ENCODE peak calls at places on chromosomes 5 and 9, in four cellular contexts. W is pancreas, N is HCT116, D is endodermal cell. P is an unnamed sample.

GRCh38 chr5:145920542-145921210 is 15.7 kb upstream of the SH3RF2 start:
- DNase-seq in W (no peak), D (no peak), N (no peak), P (no peak)

GRCh38 chr9:103193992-103194391 is 198.9 kb downstream of the CYLC2 start:
- DNase-seq in W (no peak), N (no peak), D (no peak), P (no peak)

GRCh38 chr5:120510994-120511686 is 47.0 kb downstream of the PRR16 start:
- DNase-seq in D (no peak), N (no peak), W (no peak), P (no peak)

GRCh38 chr9:107105784-107106183 is 177.3 kb upstream of the RAD23B start:
- DNase-seq in D (no peak), N (no peak), W (no peak), P (no peak)

GRCh38 chr5:168654225-168654624 is 75.1 kb upstream of the PANK3 start:
- DNase-seq in W (no peak), D (peak; percentile 23), N (no peak), P (no peak)

GRCh38 chr9:17342696-17343095 is 207.9 kb downstream of the CNTLN start:
- DNase-seq in W (no peak), N (no peak), D (peak; percentile 47), P (no peak)

GRCh38 chr9:76136986-76137385 is 246.5 kb downstream of the PCSK5 start:
- DNase-seq in W (no peak), D (no peak), N (peak; percentile 24), P (no peak)

GRCh38 chr5:124570285-124571035 is 176.0 kb downstream of the ZNF608 start:
- DNase-seq in N (no peak), W (no peak), D (no peak), P (no peak)

GRCh38 chr9:135220601-135221575 is 133.4 kb downstream of the OLFM1 start:
- DNase-seq in D (peak; percentile 45), W (no peak), N (no peak), P (no peak)

GRCh38 chr9:135530146-135530545 is 8.9 kb downstream of the LCN1 start:
- DNase-seq in D (peak; percentile 22), N (no peak), W (no peak), P (no peak)

GRCh38 chr5:68845121-68845520 is 248.7 kb upstream of the SLC30A5 start:
- DNase-seq in D (no peak), W (no peak), N (no peak), P (peak; percentile 25)

GRCh38 chr9:106731910-106732309 is 131.1 kb upstream of the ZNF462 start:
- DNase-seq in N (no peak), W (no peak), D (no peak), P (no peak)

GRCh38 chr9:118686940-118687339 is 682.3 kb downstream of the BRINP1 start:
- DNase-seq in N (no peak), D (no peak), W (no peak), P (no peak)

GRCh38 chr5:149895416-149896345 is 48.9 kb downstream of the PDE6A start:
- DNase-seq in N (no peak), D (no peak), W (no peak), P (no peak)

GRCh38 chr5:77211013-77211690 is 672 bp downstream of the PDE8B start:
- DNase-seq in N (no peak), D (peak; percentile 77), W (no peak), P (no peak)

GRCh38 chr9:81125446-81126092 is 563.8 kb downstream of the TLE1 start:
- DNase-seq in W (no peak), D (no peak), N (no peak), P (no peak)

GRCh38 chr9:121353246-121353975 is 16.6 kb downstream of the STOM start:
- DNase-seq in N (no peak), D (no peak), W (no peak), P (no peak)

GRCh38 chr5:100430268-100430900 is 104.8 kb upstream of the FAM174A start:
- DNase-seq in D (peak; percentile 88), N (peak; percentile 23), W (peak; percentile 28), P (peak; percentile 3)

GRCh38 chr5:75510836-75511434 is 494 bp downstream of the CERT1 start:
- DNase-seq in W (peak; percentile 72), N (no peak), D (peak; percentile 78), P (no peak)

GRCh38 chr5:68872088-68872842 is 221.5 kb upstream of the SLC30A5 start:
- DNase-seq in W (no peak), D (no peak), N (no peak), P (no peak)

GRCh38 chr9:124239249-124240073 is 18.3 kb upstream of the NEK6 start:
- DNase-seq in D (peak; percentile 50), W (no peak), N (no peak), P (no peak)

GRCh38 chr9:133787749-133788015 is 49.5 kb upstream of the SARDH start:
- DNase-seq in N (no peak), W (no peak), D (peak; percentile 93), P (no peak)

GRCh38 chr9:22026696-22027095 is 17.6 kb upstream of the CDKN2B start:
- DNase-seq in D (no peak), N (no peak), W (no peak), P (no peak)

GRCh38 chr5:169547508-169547907 is 36.1 kb upstream of the SPDL1 start:
- DNase-seq in W (no peak), N (no peak), D (no peak), P (no peak)

GRCh38 chr5:109589983-109590382 is 99.7 kb upstream of the MAN2A1 start:
- DNase-seq in W (no peak), N (no peak), D (peak; percentile 72), P (no peak)
- TF ChIP-seq CTCF in W (no peak), N (no peak), D (peak; percentile 39), P (peak; percentile 5)

GRCh38 chr5:3310551-3311340 is 284.9 kb upstream of the IRX1 start:
- DNase-seq in D (peak; percentile 22), N (no peak), W (peak; percentile 67), P (no peak)
- H3K4me3 ChIP-seq in D (no peak overlapping the region), N (no peak overlapping the region), W (no peak overlapping the region), P (no peak overlapping the region)

DNA sequence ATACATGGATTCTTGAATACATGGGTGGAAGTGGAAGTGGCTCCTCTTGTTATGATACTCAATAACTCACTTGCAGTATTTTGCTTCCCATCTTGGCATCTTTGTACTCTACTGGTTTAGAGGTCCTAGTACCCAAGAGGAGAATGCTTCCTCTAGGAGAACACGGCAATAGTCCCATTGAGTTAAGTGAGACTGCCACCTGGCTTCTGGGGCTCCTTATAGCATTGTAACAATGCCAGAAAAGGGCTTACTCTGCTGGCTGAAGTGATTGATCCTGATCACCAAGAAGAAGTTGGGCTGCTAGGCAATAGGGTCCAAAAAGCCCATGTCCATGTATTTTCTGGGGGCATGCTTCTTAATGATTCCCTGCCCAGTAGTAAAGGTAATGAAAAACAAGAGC is 627.6 kb upstream of the SGCD start:
- DNase-seq in D (peak; percentile 54), W (no peak), N (no peak), P (no peak)
- TF ChIP-seq CTCF in D (peak; percentile 72), W (no peak), N (no peak), P (peak; percentile 12)

DNA sequence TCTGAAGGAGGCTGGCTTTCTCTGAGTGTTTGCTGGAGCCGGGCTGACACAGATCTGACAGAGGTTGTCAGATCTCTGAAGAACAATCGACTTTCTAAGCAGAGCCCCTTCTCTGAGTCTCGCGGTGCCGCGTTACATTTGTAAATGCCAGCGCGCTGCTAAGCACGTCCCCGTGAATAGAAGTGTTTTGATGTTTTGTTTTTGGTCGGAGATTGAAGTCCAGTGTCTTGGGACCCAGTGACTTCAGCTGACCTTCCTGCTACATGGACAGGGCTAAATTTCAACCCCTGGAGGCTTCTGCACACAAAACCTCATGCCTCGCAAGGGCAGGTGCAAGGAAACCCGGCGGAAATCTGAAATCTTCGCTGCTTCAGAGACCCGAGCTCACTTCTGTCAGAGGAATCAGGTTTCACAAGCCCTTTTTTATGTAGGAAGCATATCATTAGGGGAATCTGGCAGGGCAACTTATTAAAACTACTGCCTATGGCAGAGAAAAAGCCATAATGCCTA is 27.2 kb downstream of the NEUROG1 start:
- DNase-seq in W (no peak), N (no peak), D (no peak), P (peak; percentile 45)
- H3K4me3 ChIP-seq in W (no peak overlapping the region), N (no peak overlapping the region), D (peak overlapping the region; percentile 71), P (peak overlapping the region; percentile 24)

DNA sequence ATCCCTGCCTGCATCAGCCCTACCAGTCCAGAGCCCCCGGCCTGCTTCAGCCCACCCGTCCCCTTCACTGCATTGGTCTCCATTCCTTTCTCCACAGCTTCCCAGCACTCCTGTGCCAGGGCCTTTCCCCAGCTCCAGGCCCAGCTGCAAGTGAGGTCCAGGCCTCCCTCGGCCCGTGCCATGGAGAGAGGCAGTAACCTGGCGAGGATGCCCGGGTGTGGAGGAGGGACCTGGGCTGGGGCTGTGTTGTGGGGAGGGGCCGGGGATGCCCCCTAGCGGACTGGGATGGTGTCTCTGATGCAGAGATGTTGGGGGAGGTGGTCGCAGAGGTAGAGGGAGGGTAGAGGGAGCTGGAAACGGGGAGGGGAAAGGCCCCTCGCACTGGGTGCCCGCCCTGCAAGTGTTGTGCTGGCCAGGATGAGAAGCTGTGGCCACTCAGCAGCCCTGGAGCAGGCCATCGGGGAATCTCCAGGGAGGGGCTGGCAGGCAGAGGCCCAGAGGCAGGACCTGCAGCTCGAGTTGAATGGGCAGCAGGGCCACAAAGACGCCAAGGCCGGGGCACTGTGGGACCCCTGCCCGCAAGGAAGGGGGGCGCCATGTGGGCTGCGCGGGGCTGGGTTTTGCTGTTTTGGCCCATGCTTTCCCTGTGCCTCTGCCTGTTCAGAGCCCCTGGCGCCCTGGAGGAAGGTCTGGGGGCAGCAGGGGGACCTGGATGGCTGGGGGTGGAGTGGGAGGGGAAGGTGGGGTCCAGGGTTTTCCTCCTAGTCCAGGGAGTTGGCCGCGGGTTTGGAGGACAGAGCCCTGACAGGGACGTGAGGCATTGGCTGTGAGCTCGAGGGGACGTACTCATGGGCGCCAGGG is 26.0 kb upstream of the NKD2 start:
- DNase-seq in N (no peak), W (no peak), D (peak; percentile 93), P (no peak)
- TF ChIP-seq CTCF in N (peak; percentile 55), W (no peak), D (peak; percentile 78), P (peak; percentile 38)

DNA sequence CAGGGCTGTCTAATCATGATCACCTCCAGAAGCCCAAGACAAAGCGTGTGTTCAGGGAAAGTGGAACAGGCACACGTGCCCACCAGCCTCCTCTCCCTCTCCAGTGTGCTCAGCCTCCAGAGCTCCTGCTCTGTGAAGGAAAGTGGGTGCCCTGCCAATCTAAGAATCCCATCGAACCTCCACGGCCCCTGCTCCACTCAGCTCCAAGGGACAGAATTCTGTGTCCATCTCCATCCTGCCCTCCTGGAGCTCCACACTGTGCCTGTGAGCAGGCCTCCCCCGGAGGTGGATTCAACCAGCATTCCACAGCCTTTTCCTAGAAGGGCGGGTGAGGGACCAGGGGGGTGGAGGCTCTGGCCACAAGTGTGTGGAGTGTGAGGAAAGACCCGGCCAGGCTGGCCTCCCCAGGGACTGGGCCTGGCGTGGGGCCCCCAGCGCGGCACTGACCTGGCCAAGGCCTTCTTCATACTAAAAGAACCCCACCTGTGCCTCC is 6.0 kb downstream of the EEIG1 start:
- DNase-seq in W (peak; percentile 67), N (no peak), D (peak; percentile 58), P (no peak)
- H3K4me3 ChIP-seq in W (no peak overlapping the region), N (no peak overlapping the region), D (no peak overlapping the region), P (no peak overlapping the region)

P was measured in LNCaP clone FGC.